ENCODE peak calls at places on chromosomes 16 and 17, in seven cellular contexts. V, Z, J, U, G, R and B are unnamed samples.

GRCh38 chr17:3808701-3809100 is 7.7 kb upstream of the ITGAE start:
- DNase-seq in R (peak), U (no peak), Z (no peak), G (no peak), V (no peak), J (no peak), B (no peak)

GRCh38 chr17:65489413-65490170 is 71.9 kb downstream of the AXIN2 start:
- DNase-seq in Z (no peak), G (no peak), R (no peak), U (no peak), J (no peak), V (no peak), B (no peak)

GRCh38 chr17:38354466-38354865 is 2.8 kb downstream of the SOCS7 start:
- DNase-seq in U (no peak), Z (no peak), G (no peak), V (no peak), R (no peak), J (no peak), B (no peak)

GRCh38 chr17:77749316-77749715 is 209.2 kb upstream of the TNRC6C start:
- DNase-seq in Z (no peak), R (no peak), V (no peak), G (no peak), U (no peak), J (no peak), B (no peak)

GRCh38 chr16:71965223-71965622 is 35.0 kb downstream of the PKD1L3 start:
- DNase-seq in V (no peak), Z (no peak), G (no peak), U (no peak), R (no peak), J (no peak), B (no peak)

GRCh38 chr16:85027968-85028637 is 508 bp downstream of the KIAA0513 start:
- DNase-seq in Z (no peak), R (no peak), U (no peak), V (no peak), G (no peak), J (no peak), B (no peak)

GRCh38 chr17:83109793-83110645 is 30.6 kb downstream of the METRNL start:
- DNase-seq in J (no peak), V (no peak), U (no peak), R (peak), G (peak), Z (peak), B (no peak)

GRCh38 chr17:45371414-45372324 is 54.8 kb upstream of the MAP3K14 start:
- DNase-seq in J (no peak), U (peak), V (peak), Z (peak), R (peak), G (peak), B (no peak)

GRCh38 chr17:39952665-39953470 is 9.9 kb upstream of the GSDMA start:
- DNase-seq in V (peak), Z (peak), J (peak), U (peak), R (peak), G (peak), B (peak)

GRCh38 chr16:15518412-15519351 is 84.3 kb downstream of the BMERB1 start:
- DNase-seq in R (no peak), U (no peak), V (no peak), J (no peak), Z (peak), G (peak), B (no peak)

GRCh38 chr16:85983606-85984005 is 84.6 kb downstream of the IRF8 start:
- DNase-seq in Z (no peak), U (no peak), J (no peak), V (no peak), G (no peak), R (no peak), B (no peak)

GRCh38 chr17:50049636-50050035 is 6.3 kb upstream of the ITGA3 start:
- DNase-seq in G (no peak), V (no peak), J (no peak), Z (peak), U (no peak), R (no peak), B (no peak)

GRCh38 chr17:15289285-15290185 is 24.4 kb upstream of the PMP22 start:
- DNase-seq in J (no peak), U (peak), R (peak), Z (peak), G (peak), V (no peak), B (no peak)

GRCh38 chr17:29131814-29132682 is 48.1 kb downstream of the MYO18A start:
- DNase-seq in R (no peak), G (peak), Z (no peak), V (no peak), J (no peak), U (no peak), B (no peak)

GRCh38 chr17:81019563-81020442 is 15.1 kb upstream of the BAIAP2 start:
- DNase-seq in Z (no peak), U (no peak), J (no peak), V (no peak), R (no peak), G (no peak), B (no peak)

GRCh38 chr17:74176546-74177001 is 26.9 kb upstream of the RPL38 start:
- DNase-seq in G (peak), Z (peak), V (peak), R (peak), J (peak), U (peak), B (peak)

GRCh38 chr16:50834701-50835100 is 92.8 kb downstream of the CYLD start:
- DNase-seq in Z (no peak), V (no peak), J (no peak), R (no peak), U (no peak), G (no peak), B (no peak)

GRCh38 chr17:6393368-6393952 is 41.5 kb downstream of the AIPL1 start:
- DNase-seq in Z (no peak), G (no peak), J (no peak), U (no peak), V (no peak), R (no peak), B (no peak)